ENCODE peak calls at places on chromosomes 16 and 17, in four cellular contexts. One of them, this sample, is unnamed.

GRCh38 chr17:55825213-55825612 is 74.4 kb downstream of the PCTP start:
- DNase-seq in endothelial cell of umbilical vein: peak; percentile 8
- DNase-seq in IMR-90: no peak
- DNase-seq in K562: no peak
- DNase-seq in this sample: no peak

GRCh38 chr16:24255446-24256352 is at the start of gene CACNG3:
- DNase-seq in endothelial cell of umbilical vein: peak; percentile 30
- DNase-seq in IMR-90: peak; percentile 33
- DNase-seq in K562: peak; percentile 87
- DNase-seq in this sample: no peak

GRCh38 chr16:30585022-30585399 is 486 bp downstream of the ZNF785 start:
- DNase-seq in K562: peak; percentile 36
- DNase-seq in IMR-90: no peak
- DNase-seq in endothelial cell of umbilical vein: no peak
- DNase-seq in this sample: no peak

GRCh38 chr17:6684460-6684783 is 28.7 kb downstream of the SLC13A5 start:
- DNase-seq in endothelial cell of umbilical vein: no peak
- DNase-seq in IMR-90: no peak
- DNase-seq in K562: no peak
- DNase-seq in this sample: no peak

GRCh38 chr17:48439875-48440505 is 10.0 kb upstream of the SKAP1 start:
- DNase-seq in endothelial cell of umbilical vein: no peak
- DNase-seq in K562: no peak
- DNase-seq in IMR-90: no peak
- DNase-seq in this sample: no peak

GRCh38 chr16:64738321-64738960 is 383.4 kb downstream of the CDH11 start:
- DNase-seq in endothelial cell of umbilical vein: no peak
- DNase-seq in K562: no peak
- DNase-seq in IMR-90: peak; percentile 66
- DNase-seq in this sample: no peak

GRCh38 chr16:56199164-56199563 is 7.9 kb downstream of the GNAO1 start:
- DNase-seq in endothelial cell of umbilical vein: no peak
- DNase-seq in IMR-90: no peak
- DNase-seq in K562: no peak
- DNase-seq in this sample: peak; percentile 39

GRCh38 chr17:72249441-72249840 is 128.6 kb downstream of the SOX9 start:
- DNase-seq in K562: no peak
- DNase-seq in endothelial cell of umbilical vein: no peak
- DNase-seq in IMR-90: no peak
- DNase-seq in this sample: no peak

GRCh38 chr17:74282587-74283370 is 8.7 kb downstream of the DNAI2 start:
- DNase-seq in endothelial cell of umbilical vein: no peak
- DNase-seq in K562: peak; percentile 62
- DNase-seq in IMR-90: no peak
- DNase-seq in this sample: peak; percentile 69

DNA sequence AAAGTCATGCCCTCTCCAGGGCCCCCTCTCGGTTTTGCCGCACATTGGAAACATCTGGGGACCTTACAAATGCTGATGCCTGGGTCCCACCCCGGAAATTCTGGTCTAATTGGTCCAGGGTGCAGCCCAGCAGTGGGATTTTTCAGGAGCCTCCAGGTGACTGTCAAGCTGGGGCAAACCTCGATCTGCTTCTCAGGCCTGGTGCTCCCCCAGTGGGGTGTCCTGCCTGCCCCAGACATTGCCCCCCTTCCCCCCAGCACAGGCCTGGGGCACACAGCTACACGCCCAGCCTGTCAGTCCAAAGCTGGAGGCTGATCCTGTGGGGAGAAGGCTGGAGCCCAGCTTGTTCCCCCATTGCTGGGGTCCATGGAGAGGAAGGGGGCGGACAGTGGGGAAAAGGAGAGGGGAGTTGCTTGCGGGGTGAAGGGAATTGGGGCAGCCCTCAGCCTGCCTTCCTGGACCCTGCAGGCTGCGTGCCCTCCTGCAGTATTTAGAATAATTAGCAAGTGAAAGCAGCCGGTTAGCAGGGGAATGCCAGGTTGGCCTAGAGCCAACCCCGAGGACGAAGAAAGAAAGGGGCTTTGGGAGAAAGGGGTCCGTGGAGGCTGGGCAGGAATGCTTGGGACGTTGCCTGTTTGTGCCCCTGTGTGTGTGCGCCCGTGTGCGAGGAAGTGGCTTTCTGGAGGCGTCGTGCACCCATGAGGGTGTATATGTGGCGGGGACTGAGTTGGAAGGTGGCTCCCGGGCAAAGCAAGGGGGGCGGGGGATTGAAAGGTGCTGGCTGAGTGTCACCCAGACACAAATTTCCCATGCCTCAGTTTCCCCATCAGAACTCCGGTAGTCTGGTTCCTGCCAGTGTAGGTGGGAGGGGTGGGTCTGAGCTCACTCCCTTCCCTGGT is 5.9 kb downstream of the FOXJ1 start:
- DNase-seq in K562: no peak
- DNase-seq in endothelial cell of umbilical vein: no peak
- DNase-seq in IMR-90: no peak
- DNase-seq in this sample: no peak
- TF ChIP-seq FOS in K562: no peak
- TF ChIP-seq FOS in endothelial cell of umbilical vein: no peak
- TF ChIP-seq FOS in IMR-90: no peak
- TF ChIP-seq FOS in this sample: no peak

DNA sequence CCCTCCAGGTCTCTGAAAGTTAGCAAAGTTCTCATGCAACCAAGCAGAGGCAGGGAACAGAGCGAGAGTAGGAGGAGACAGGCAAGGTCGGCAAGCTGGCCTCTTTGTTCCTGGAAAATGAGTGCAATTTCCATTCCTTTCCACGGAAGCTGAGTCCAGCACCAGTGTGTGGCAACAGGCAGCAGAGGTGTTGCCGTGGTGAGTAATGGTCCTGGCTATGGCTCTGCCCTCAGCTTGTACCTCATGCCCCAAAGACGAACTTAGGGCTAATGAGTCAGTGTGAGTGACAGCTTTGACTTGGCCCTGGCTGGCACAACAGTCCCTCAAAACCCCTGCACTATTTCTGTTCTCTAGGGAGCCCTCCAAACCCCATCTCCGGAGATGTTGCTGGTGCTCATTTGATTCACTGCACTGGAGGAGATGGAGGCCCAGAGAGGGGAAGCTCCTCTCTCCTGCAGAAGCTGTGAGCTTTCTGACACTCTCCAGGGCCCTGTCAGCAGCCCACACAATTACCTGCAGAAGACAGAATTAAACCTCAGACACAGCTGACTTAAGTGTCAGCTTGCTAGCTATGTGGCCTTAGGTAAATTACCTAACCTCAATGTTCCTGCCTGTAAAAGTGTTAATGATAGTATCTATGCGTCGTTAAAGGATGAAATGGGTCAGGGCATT is 129.9 kb downstream of the TMEM132E start:
- DNase-seq in IMR-90: no peak
- DNase-seq in endothelial cell of umbilical vein: no peak
- DNase-seq in K562: no peak
- DNase-seq in this sample: no peak
- TF ChIP-seq FOS in IMR-90: no peak
- TF ChIP-seq FOS in endothelial cell of umbilical vein: no peak
- TF ChIP-seq FOS in K562: no peak
- TF ChIP-seq FOS in this sample: no peak

GRCh38 chr16:66954097-66954659 is 6.9 kb upstream of the CES3 start:
- DNase-seq in IMR-90: peak; percentile 73
- DNase-seq in endothelial cell of umbilical vein: peak; percentile 78
- DNase-seq in K562: peak; percentile 73
- DNase-seq in this sample: peak; percentile 45
- TF ChIP-seq FOS in IMR-90: no peak
- TF ChIP-seq FOS in endothelial cell of umbilical vein: no peak
- TF ChIP-seq FOS in K562: no peak
- TF ChIP-seq FOS in this sample: no peak

GRCh38 chr16:75567911-75568310 is 1.7 kb downstream of the GABARAPL2 start:
- DNase-seq in IMR-90: no peak
- DNase-seq in K562: no peak
- DNase-seq in endothelial cell of umbilical vein: no peak
- DNase-seq in this sample: no peak

GRCh38 chr16:75570351-75571104 is 4.3 kb downstream of the GABARAPL2 start:
- DNase-seq in K562: no peak
- DNase-seq in endothelial cell of umbilical vein: no peak
- DNase-seq in IMR-90: no peak
- DNase-seq in this sample: no peak

GRCh38 chr16:75566040-75566888 is at the start of gene GABARAPL2:
- DNase-seq in endothelial cell of umbilical vein: peak; percentile 84
- DNase-seq in K562: peak; percentile 92
- DNase-seq in IMR-90: peak; percentile 56
- DNase-seq in this sample: no peak

GRCh38 chr16:75566889-75567255 is 693 bp downstream of the GABARAPL2 start:
- DNase-seq in endothelial cell of umbilical vein: peak; percentile 13
- DNase-seq in K562: peak; percentile 48
- DNase-seq in IMR-90: no peak
- DNase-seq in this sample: no peak

DNA sequence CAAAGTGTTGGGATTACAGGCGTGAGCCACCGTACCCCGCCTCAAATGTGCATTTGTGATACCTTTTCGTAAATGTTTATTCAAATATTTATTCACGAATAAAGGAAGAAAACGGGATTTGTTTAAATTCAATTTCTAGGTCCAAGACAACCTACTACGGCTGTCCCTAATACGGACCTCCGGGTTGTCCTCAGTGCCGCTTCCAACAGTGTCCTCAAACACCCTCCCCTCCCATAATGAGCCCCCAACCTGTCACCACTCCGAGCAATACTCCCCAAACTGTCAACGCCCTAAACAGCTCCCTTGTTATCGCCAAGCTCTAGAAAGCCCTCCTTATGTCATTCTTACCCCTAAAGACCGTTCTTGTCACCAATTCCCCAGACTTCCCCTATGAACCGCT is 539 bp upstream of the GABARAPL2 start:
- DNase-seq in IMR-90: no peak
- DNase-seq in endothelial cell of umbilical vein: no peak
- DNase-seq in K562: no peak
- DNase-seq in this sample: no peak
- TF ChIP-seq FOS in IMR-90: no peak
- TF ChIP-seq FOS in endothelial cell of umbilical vein: no peak
- TF ChIP-seq FOS in K562: no peak
- TF ChIP-seq FOS in this sample: no peak

DNA sequence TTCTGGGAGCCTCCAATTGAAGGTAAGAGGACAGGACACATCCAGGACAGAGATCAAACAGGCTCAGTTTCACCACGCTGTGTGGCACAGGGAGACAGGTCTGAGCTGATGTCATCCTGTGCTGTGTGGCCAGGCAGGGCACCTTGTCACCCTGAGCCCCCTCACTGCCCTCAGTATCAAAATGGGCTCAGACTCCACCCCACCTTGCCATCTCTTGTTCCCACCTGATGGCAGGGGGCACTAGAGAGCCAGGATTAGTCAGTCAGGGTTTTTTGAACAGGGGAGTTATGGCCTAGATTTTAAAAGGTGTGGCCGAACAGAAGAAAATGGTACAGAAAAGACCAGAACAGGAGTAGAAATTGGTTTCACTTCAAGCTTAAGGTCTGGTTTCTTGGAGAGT is 2.6 kb downstream of the KAT2A start:
- DNase-seq in IMR-90: peak; percentile 25
- DNase-seq in K562: peak; percentile 41
- DNase-seq in endothelial cell of umbilical vein: peak; percentile 34
- DNase-seq in this sample: no peak
- TF ChIP-seq FOS in IMR-90: no peak
- TF ChIP-seq FOS in K562: no peak
- TF ChIP-seq FOS in endothelial cell of umbilical vein: no peak
- TF ChIP-seq FOS in this sample: no peak

GRCh38 chr17:27496501-27496943 is 40.3 kb downstream of the KSR1 start:
- DNase-seq in endothelial cell of umbilical vein: no peak
- DNase-seq in IMR-90: no peak
- DNase-seq in K562: no peak
- DNase-seq in this sample: no peak
- TF ChIP-seq FOS in endothelial cell of umbilical vein: no peak
- TF ChIP-seq FOS in IMR-90: no peak
- TF ChIP-seq FOS in K562: no peak
- TF ChIP-seq FOS in this sample: no peak

GRCh38 chr16:22634913-22635312 is 124.2 kb downstream of the NPIPB5 start:
- DNase-seq in IMR-90: no peak
- DNase-seq in K562: no peak
- DNase-seq in endothelial cell of umbilical vein: no peak
- DNase-seq in this sample: no peak

GRCh38 chr16:22635801-22636200 is 125.1 kb downstream of the NPIPB5 start:
- DNase-seq in endothelial cell of umbilical vein: no peak
- DNase-seq in IMR-90: no peak
- DNase-seq in K562: no peak
- DNase-seq in this sample: no peak

GRCh38 chr16:22633794-22634193 is 123.1 kb downstream of the NPIPB5 start:
- DNase-seq in endothelial cell of umbilical vein: no peak
- DNase-seq in IMR-90: no peak
- DNase-seq in K562: no peak
- DNase-seq in this sample: no peak

GRCh38 chr16:22633280-22633679 is 122.6 kb downstream of the NPIPB5 start:
- DNase-seq in IMR-90: no peak
- DNase-seq in endothelial cell of umbilical vein: no peak
- DNase-seq in K562: no peak
- DNase-seq in this sample: no peak

DNA sequence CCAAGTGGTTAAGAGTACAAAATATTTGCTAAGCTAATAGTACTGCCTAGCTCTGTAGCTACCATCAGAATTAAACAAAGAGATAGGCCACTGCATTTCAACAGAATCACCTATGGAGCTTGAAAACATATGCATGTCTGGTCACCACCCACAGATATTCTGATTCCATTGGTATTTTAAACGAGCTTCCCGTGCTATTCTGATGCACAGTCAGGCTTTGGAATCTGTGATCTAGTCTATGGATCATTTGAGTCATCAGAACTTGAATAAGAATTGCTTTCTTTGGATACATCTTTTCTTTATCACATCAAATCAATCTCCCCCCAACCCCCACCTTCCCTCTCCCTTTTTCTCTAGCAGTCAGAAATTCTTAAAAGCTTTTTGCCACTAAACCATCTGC is 124.7 kb downstream of the NPIPB5 start:
- DNase-seq in IMR-90: no peak
- DNase-seq in K562: no peak
- DNase-seq in endothelial cell of umbilical vein: no peak
- DNase-seq in this sample: no peak
- TF ChIP-seq FOS in IMR-90: no peak
- TF ChIP-seq FOS in K562: no peak
- TF ChIP-seq FOS in endothelial cell of umbilical vein: no peak
- TF ChIP-seq FOS in this sample: no peak

This sample was measured in GM12878.